ENCODE peak calls at places on chromosomes 1 and 21, in four cellular contexts. X is cardiac muscle cell; Z is brain pericyte; R is stimulated activated CD8-positive, alpha-beta memory T cell treated with anti-CD3 and anti-CD28 coated beads, Interleukin-15, amount 100 ng/mL, for 4 hours. H is an unnamed sample.

GRCh38 chr1:114352797-114353196 is 158.2 kb downstream of the TRIM33 start:
- DNase-seq in Z (no peak), X (peak), R (no peak), H (peak)

GRCh38 chr1:161313554-161314200 is 504 bp upstream of the SDHC start:
- DNase-seq in R (no peak), Z (no peak), X (no peak), H (no peak)

GRCh38 chr1:48645883-48646282 is 130.8 kb downstream of the BEND5 start:
- DNase-seq in R (no peak), X (no peak), Z (no peak), H (no peak)

GRCh38 chr1:53393325-53393792 is 65.5 kb upstream of the LRP8 start:
- DNase-seq in Z (no peak), R (peak), X (peak), H (peak)

GRCh38 chr1:94787676-94788075 is 32.5 kb upstream of the SLC44A3 start:
- DNase-seq in R (no peak), X (no peak), Z (no peak), H (no peak)

GRCh38 chr21:46060596-46061061 is 37.3 kb upstream of the COL6A2 start:
- DNase-seq in R (no peak), X (no peak), Z (peak), H (peak)

GRCh38 chr1:240906477-240906876 is 294.5 kb upstream of the GREM2 start:
- DNase-seq in R (no peak), Z (no peak), X (peak), H (no peak)

GRCh38 chr1:105544475-105544874 is 1512.0 kb upstream of the PRMT6 start:
- DNase-seq in Z (no peak), X (no peak), R (no peak), H (no peak)

GRCh38 chr1:13935336-13935735 is 235.3 kb downstream of the PRDM2 start:
- DNase-seq in Z (no peak), R (no peak), X (no peak), H (no peak)

GRCh38 chr21:22925032-22925431 is 1926.8 kb downstream of the NCAM2 start:
- DNase-seq in X (no peak), R (no peak), Z (no peak), H (no peak)

GRCh38 chr1:82792151-82792550 is 991.4 kb downstream of the ADGRL2 start:
- DNase-seq in X (no peak), Z (no peak), R (no peak), H (no peak)